ENCODE peak calls at places on chromosomes 1 and 21, in seven cellular contexts. One of them, this sample, is unnamed.
A peak's percentile ranks its signal among the peaks of the same experiment; 100 is the strongest.

GRCh38 chr1:85830837-85831236 is 122.6 kb upstream of the ZNHIT6 start:
- DNase-seq in NCI-H774: no peak
- DNase-seq in ascending aorta: no peak
- DNase-seq in EL: no peak
- DNase-seq in fibroblast of pulmonary artery: no peak
- DNase-seq in B cell: no peak
- DNase-seq in GM13977: no peak
- DNase-seq in this sample: no peak

GRCh38 chr1:18297896-18298648 is 182.7 kb upstream of the KLHDC7A start:
- DNase-seq in EL: no peak
- DNase-seq in GM13977: no peak
- DNase-seq in ascending aorta: no peak
- DNase-seq in B cell: no peak
- DNase-seq in NCI-H774: no peak
- DNase-seq in fibroblast of pulmonary artery: no peak
- DNase-seq in this sample: peak; percentile 10

GRCh38 chr1:32869844-32870614 is 683 bp downstream of the FNDC5 start:
- DNase-seq in B cell: no peak
- DNase-seq in ascending aorta: no peak
- DNase-seq in GM13977: no peak
- DNase-seq in NCI-H774: no peak
- DNase-seq in fibroblast of pulmonary artery: no peak
- DNase-seq in EL: no peak
- DNase-seq in this sample: no peak

GRCh38 chr1:109207472-109208103 is 6.1 kb upstream of the SARS1 start:
- DNase-seq in GM13977: no peak
- DNase-seq in EL: no peak
- DNase-seq in fibroblast of pulmonary artery: no peak
- DNase-seq in NCI-H774: no peak
- DNase-seq in B cell: no peak
- DNase-seq in ascending aorta: no peak
- DNase-seq in this sample: no peak

GRCh38 chr21:38380391-38381137 is 117.7 kb downstream of the ERG start:
- DNase-seq in B cell: no peak
- DNase-seq in fibroblast of pulmonary artery: peak; percentile 52
- DNase-seq in NCI-H774: no peak
- DNase-seq in EL: peak; percentile 28
- DNase-seq in GM13977: no peak
- DNase-seq in ascending aorta: no peak
- DNase-seq in this sample: no peak

GRCh38 chr1:8082945-8083344 is 56.8 kb upstream of the ERRFI1 start:
- DNase-seq in NCI-H774: no peak
- DNase-seq in ascending aorta: no peak
- DNase-seq in B cell: no peak
- DNase-seq in EL: peak; percentile 72
- DNase-seq in fibroblast of pulmonary artery: peak; percentile 88
- DNase-seq in GM13977: no peak
- DNase-seq in this sample: peak; percentile 43

GRCh38 chr1:25955553-25955952 is 42.3 kb downstream of the PAFAH2 start:
- DNase-seq in GM13977: no peak
- DNase-seq in ascending aorta: no peak
- DNase-seq in fibroblast of pulmonary artery: no peak
- DNase-seq in NCI-H774: no peak
- DNase-seq in EL: no peak
- DNase-seq in B cell: no peak
- DNase-seq in this sample: no peak

GRCh38 chr1:232477728-232478127 is 152.2 kb downstream of the SIPA1L2 start:
- DNase-seq in fibroblast of pulmonary artery: peak; percentile 78
- DNase-seq in B cell: no peak
- DNase-seq in NCI-H774: no peak
- DNase-seq in ascending aorta: no peak
- DNase-seq in EL: peak; percentile 98
- DNase-seq in GM13977: no peak
- DNase-seq in this sample: peak; percentile 93

GRCh38 chr1:20499718-20500117 is 8.2 kb downstream of the MUL1 start:
- DNase-seq in EL: no peak
- DNase-seq in ascending aorta: no peak
- DNase-seq in B cell: no peak
- DNase-seq in GM13977: no peak
- DNase-seq in NCI-H774: no peak
- DNase-seq in fibroblast of pulmonary artery: no peak
- DNase-seq in this sample: no peak

GRCh38 chr1:222976453-222976852 is 161.6 kb downstream of the DISP1 start:
- DNase-seq in NCI-H774: no peak
- DNase-seq in ascending aorta: no peak
- DNase-seq in fibroblast of pulmonary artery: no peak
- DNase-seq in GM13977: no peak
- DNase-seq in EL: no peak
- DNase-seq in B cell: no peak
- DNase-seq in this sample: no peak

GRCh38 chr21:32101206-32101763 is 177.6 kb downstream of the MIS18A start:
- DNase-seq in NCI-H774: no peak
- DNase-seq in fibroblast of pulmonary artery: no peak
- DNase-seq in GM13977: no peak
- DNase-seq in ascending aorta: no peak
- DNase-seq in B cell: no peak
- DNase-seq in EL: no peak
- DNase-seq in this sample: no peak

GRCh38 chr1:76109404-76109803 is 34.9 kb downstream of the ST6GALNAC3 start:
- DNase-seq in NCI-H774: no peak
- DNase-seq in fibroblast of pulmonary artery: no peak
- DNase-seq in EL: no peak
- DNase-seq in GM13977: no peak
- DNase-seq in B cell: no peak
- DNase-seq in ascending aorta: no peak
- DNase-seq in this sample: no peak

GRCh38 chr1:150256549-150257341 is 829 bp upstream of the CA14 start:
- DNase-seq in B cell: no peak
- DNase-seq in ascending aorta: no peak
- DNase-seq in EL: peak; percentile 39
- DNase-seq in NCI-H774: no peak
- DNase-seq in GM13977: no peak
- DNase-seq in fibroblast of pulmonary artery: no peak
- DNase-seq in this sample: no peak

GRCh38 chr1:114352797-114353196 is 158.2 kb downstream of the TRIM33 start:
- DNase-seq in EL: no peak
- DNase-seq in B cell: no peak
- DNase-seq in fibroblast of pulmonary artery: peak; percentile 36
- DNase-seq in ascending aorta: no peak
- DNase-seq in NCI-H774: no peak
- DNase-seq in GM13977: no peak
- DNase-seq in this sample: no peak

GRCh38 chr1:156112276-156113137 is 2.0 kb upstream of the LMNA start:
- DNase-seq in B cell: no peak
- DNase-seq in fibroblast of pulmonary artery: no peak
- DNase-seq in GM13977: no peak
- DNase-seq in ascending aorta: no peak
- DNase-seq in EL: no peak
- DNase-seq in NCI-H774: no peak
- DNase-seq in this sample: no peak

This sample was measured in kidney tubule cell.